ENCODE peak calls at places on chromosomes 5 and 9, in eight cellular contexts. P is GM23248, K is PC-3, E is fibroblast of lung, Q is neural progenitor cell, S is neuronal stem cell, D is PC-9, T is MM.1S. H is an unnamed sample.

GRCh38 chr5:123670981-123671557 is 159.1 kb downstream of the CSNK1G3 start:
- DNase-seq in E (peak; percentile 66), S (peak; percentile 51), P (peak; percentile 51), T (peak; percentile 59), D (no peak), Q (peak; percentile 61), K (peak; percentile 66), H (peak; percentile 91)

GRCh38 chr5:126777257-126777973 is 479 bp downstream of the LMNB1 start:
- DNase-seq in P (peak; percentile 82), E (peak; percentile 62), T (peak; percentile 78), S (peak; percentile 51), Q (peak; percentile 83), D (peak; percentile 59), K (peak; percentile 52), H (peak; percentile 87)

GRCh38 chr9:5629312-5630037 is 568 bp downstream of the RIC1 start:
- DNase-seq in T (peak; percentile 51), K (peak; percentile 4), E (peak; percentile 33), D (no peak), S (peak; percentile 17), P (peak; percentile 73), Q (peak; percentile 66), H (peak; percentile 96)

GRCh38 chr5:157750320-157750719 is 6.8 kb downstream of the LSM11 start:
- DNase-seq in E (no peak), P (peak; percentile 54), T (no peak), K (peak; percentile 84), D (no peak), Q (no peak), S (no peak), H (no peak)

GRCh38 chr9:111078391-111079038 is 40.2 kb upstream of the LPAR1 start:
- DNase-seq in P (peak; percentile 12), D (no peak), E (no peak), K (no peak), Q (no peak), S (no peak), T (no peak), H (no peak)

GRCh38 chr5:127409236-127409921 is 108.1 kb upstream of the PRRC1 start:
- DNase-seq in E (no peak), T (no peak), Q (no peak), S (no peak), K (no peak), D (no peak), P (peak; percentile 49), H (no peak)

GRCh38 chr9:116900543-116900942 is 213.4 kb downstream of the TRIM32 start:
- DNase-seq in T (no peak), P (no peak), E (no peak), S (no peak), K (no peak), Q (no peak), D (no peak), H (no peak)

GRCh38 chr9:114229236-114229635 is 73.9 kb downstream of the COL27A1 start:
- DNase-seq in S (no peak), K (no peak), D (no peak), T (no peak), Q (peak; percentile 68), E (no peak), P (no peak), H (no peak)

GRCh38 chr9:110543631-110544051 is 35.9 kb downstream of the SVEP1 start:
- DNase-seq in S (no peak), E (peak; percentile 31), P (no peak), K (no peak), T (no peak), Q (no peak), D (no peak), H (no peak)

GRCh38 chr5:95641803-95642220 is 4.8 kb upstream of the RFESD start:
- DNase-seq in T (no peak), E (peak; percentile 84), P (peak; percentile 41), S (no peak), K (no peak), D (no peak), Q (no peak), H (no peak)

GRCh38 chr5:135135530-135136201 is 101.6 kb upstream of the PITX1 start:
- DNase-seq in Q (no peak), P (peak; percentile 89), S (no peak), T (no peak), E (peak; percentile 87), K (peak; percentile 66), D (peak; percentile 67), H (no peak)

GRCh38 chr5:31021181-31021624 is 172.3 kb upstream of the CDH6 start:
- DNase-seq in D (peak; percentile 42), T (no peak), P (peak; percentile 60), Q (no peak), S (no peak), E (peak; percentile 8), K (peak; percentile 88), H (no peak)

GRCh38 chr9:112059980-112060348 is 115.1 kb downstream of the SUSD1 start:
- DNase-seq in Q (no peak), T (no peak), P (no peak), K (no peak), E (no peak), D (no peak), S (no peak), H (no peak)

DNA sequence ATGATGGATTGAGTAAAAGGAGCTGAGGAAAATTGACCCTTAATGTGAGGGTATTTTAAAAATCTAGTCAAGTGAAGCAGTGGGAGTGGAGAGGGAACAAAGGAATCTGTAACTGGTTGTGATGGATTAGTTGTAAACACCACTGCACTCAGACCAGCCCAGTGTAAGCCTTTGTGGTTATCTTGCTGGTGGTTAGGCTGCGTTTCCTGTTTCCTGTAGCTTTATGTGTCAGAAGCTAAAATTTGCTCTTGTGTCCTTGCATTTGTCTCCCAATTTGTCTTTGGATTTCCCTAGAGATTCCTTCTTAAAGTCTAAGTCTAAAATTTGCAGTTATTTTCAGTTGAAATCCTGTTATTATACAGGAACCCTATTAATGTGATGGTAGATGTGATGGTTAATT is 6.3 kb downstream of the IFNA21 start:
- DNase-seq in Q (peak; percentile 27), D (no peak), E (no peak), S (no peak), P (no peak), K (no peak), T (peak; percentile 55), H (no peak)
- H3K4me2 ChIP-seq in Q (peak overlapping the region; percentile 43), D (no peak overlapping the region), E (no peak overlapping the region), S (no peak overlapping the region), P (no peak overlapping the region), K (no peak overlapping the region), T (peak overlapping the region; percentile 37), H (no peak overlapping the region)

DNA sequence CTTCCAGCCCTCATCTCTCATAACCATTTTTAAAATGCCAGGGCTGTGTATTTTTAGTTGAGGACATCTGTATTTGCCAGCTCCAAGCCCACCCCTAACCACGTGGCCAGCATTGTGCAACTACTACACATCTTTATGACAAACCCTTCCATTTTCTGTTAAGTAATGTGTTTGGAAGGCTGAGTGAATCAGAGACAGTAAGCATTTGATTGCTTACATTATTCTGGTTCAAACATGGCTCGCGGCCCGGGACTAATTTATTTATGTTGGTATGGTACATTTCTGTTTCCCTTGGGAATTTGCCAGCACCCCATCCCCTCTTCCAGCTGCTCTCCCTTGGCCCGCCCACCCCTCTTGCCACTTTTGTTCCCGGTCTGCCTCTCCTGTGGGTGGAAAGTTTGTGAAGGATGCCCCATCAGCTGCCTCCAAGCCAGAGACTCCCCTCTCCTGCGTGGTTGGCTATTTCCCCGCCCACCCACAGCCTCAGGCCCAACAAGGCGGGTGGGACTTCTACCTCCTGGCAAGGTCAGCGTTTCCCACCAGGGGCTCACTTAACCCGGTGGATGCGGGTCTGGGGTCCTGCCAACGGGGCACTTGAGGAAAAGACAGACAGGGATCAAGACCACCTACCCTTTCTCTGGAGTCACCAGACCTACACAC is 162.3 kb downstream of the HSD17B3 start:
- DNase-seq in S (no peak), T (no peak), E (peak; percentile 99), D (no peak), P (peak; percentile 91), Q (no peak), K (peak; percentile 11), H (no peak)
- H2AFZ ChIP-seq in S (peak overlapping the region; percentile 80), T (no peak overlapping the region), E (no peak overlapping the region), D (no peak overlapping the region), P (no peak overlapping the region), Q (peak overlapping the region; percentile 84), K (peak overlapping the region; percentile 26), H (no peak overlapping the region)

GRCh38 chr9:131698715-131699053 is 41.2 kb downstream of the RAPGEF1 start:
- DNase-seq in S (no peak), D (no peak), T (no peak), K (no peak), Q (no peak), E (no peak), P (no peak), H (no peak)

GRCh38 chr9:131696163-131696439 is 43.8 kb downstream of the RAPGEF1 start:
- DNase-seq in Q (no peak), P (no peak), T (no peak), S (no peak), D (no peak), E (no peak), K (no peak), H (no peak)

GRCh38 chr9:131697097-131697496 is 42.8 kb downstream of the RAPGEF1 start:
- DNase-seq in T (no peak), Q (no peak), D (no peak), K (no peak), P (peak; percentile 9), E (peak; percentile 89), S (no peak), H (no peak)

GRCh38 chr9:131700076-131700475 is 39.8 kb downstream of the RAPGEF1 start:
- DNase-seq in K (no peak), P (no peak), Q (no peak), S (no peak), E (no peak), T (no peak), D (no peak), H (no peak)

DNA sequence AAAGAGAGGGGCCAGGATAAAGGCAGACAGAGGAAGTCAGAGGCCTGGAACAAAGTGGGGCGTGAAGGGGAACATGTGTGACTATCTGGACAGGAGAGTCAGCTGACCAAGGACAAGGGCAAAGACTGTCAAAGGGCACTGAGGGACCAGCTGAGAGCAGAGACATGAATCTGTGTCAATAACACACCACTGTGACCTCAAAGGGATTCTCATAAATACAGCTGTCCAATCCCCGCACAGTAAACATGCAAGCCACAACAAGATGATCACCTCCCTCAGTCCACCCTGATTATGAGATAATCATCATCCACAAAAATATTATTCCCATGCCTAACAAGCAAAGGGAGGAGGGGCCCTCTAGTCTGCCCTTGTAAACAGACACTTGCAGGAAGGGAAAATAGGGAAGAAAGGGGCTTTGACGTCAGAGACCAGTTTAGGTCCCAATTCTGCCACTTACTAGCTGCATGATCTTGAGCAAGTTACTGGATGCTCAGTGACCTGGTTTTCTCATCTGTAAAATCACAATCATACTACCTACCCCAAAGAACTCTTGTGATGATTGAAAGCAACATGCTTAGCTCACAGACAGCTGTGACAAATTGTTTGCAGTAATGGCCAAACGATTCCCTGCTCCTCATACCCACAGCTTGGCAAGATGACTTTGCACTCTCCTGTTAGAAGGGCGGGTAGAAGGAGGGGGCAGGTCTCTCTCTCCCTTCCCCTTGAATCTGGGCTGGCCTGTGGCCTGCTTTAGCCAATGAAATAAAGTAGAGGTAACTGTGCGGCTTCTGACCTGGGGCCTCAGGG is 41.8 kb downstream of the RAPGEF1 start:
- DNase-seq in E (no peak), P (no peak), K (no peak), S (no peak), Q (no peak), T (no peak), D (no peak), H (no peak)
- H3K4me2 ChIP-seq in E (no peak overlapping the region), P (no peak overlapping the region), K (no peak overlapping the region), S (no peak overlapping the region), Q (no peak overlapping the region), T (no peak overlapping the region), D (no peak overlapping the region), H (no peak overlapping the region)

DNA sequence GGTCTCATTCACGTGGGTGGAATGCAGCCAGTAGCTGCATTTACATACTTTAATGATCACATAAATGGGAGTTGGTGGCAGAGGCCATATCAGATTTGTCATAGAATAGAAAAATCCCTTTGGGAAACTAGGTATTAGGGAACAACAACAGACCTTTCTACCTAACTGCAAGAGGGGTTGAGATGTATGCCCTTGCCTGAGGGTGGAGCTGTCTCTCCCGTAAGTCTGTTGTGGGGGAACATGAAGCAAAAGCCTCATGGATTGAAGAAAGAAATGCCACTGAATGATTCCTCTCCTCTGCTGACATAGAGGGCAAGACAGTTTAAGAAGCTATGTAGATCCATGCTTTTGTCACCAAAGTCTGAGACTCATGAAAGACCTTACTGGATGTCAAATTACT is 461.3 kb downstream of the SPOCK1 start:
- DNase-seq in K (no peak), P (no peak), T (no peak), E (no peak), D (no peak), Q (no peak), S (no peak), H (peak; percentile 53)
- H2AFZ ChIP-seq in K (no peak overlapping the region), P (no peak overlapping the region), T (no peak overlapping the region), E (no peak overlapping the region), D (no peak overlapping the region), Q (no peak overlapping the region), S (no peak overlapping the region), H (no peak overlapping the region)

H was measured in Karpas-422.